ENCODE peak calls at places on chromosomes 3 and 15, in eight cellular contexts. J is spleen, O is stomach, R is endothelial cell of umbilical vein, Y is HepG2, V is upper lobe of left lung, W is transverse colon, F is H1. H is an unnamed sample.

GRCh38 chr15:71048913-71049675 is 66.2 kb upstream of the THSD4 start:
- DNase-seq in O (no peak), V (no peak), R (no peak), F (no peak), J (no peak), Y (no peak), W (no peak), H (no peak)

GRCh38 chr3:124707667-124708066 is 22.6 kb upstream of the UMPS start:
- DNase-seq in J (no peak), R (no peak), V (no peak), W (no peak), Y (no peak), O (no peak), F (no peak), H (no peak)

GRCh38 chr3:61178167-61178566 is 73.1 kb downstream of the FHIT start:
- DNase-seq in V (no peak), O (no peak), W (no peak), R (no peak), F (no peak), Y (no peak), J (no peak), H (no peak)

GRCh38 chr3:140499114-140499757 is 178.6 kb upstream of the TRIM42 start:
- DNase-seq in V (no peak), O (no peak), Y (peak), R (peak), F (no peak), W (no peak), J (no peak), H (no peak)

GRCh38 chr3:127606086-127606805 is 8.0 kb downstream of the MCM2 start:
- DNase-seq in W (no peak), Y (no peak), R (no peak), J (peak), F (no peak), V (no peak), O (no peak), H (no peak)

GRCh38 chr15:89167267-89168176 is 53.9 kb downstream of the RLBP1 start:
- DNase-seq in Y (peak), V (peak), O (peak), R (peak), F (no peak), J (no peak), W (no peak), H (no peak)

GRCh38 chr15:32802296-32802936 is 84.6 kb downstream of the GREM1 start:
- DNase-seq in V (no peak), W (no peak), O (no peak), Y (no peak), R (no peak), J (no peak), F (no peak), H (no peak)

GRCh38 chr3:50324351-50325144 is 2.0 kb upstream of the HYAL2 start:
- DNase-seq in R (peak), J (peak), W (peak), O (peak), V (peak), Y (peak), F (peak), H (no peak)

GRCh38 chr3:113040231-113040630 is 49.4 kb downstream of the GTPBP8 start:
- DNase-seq in F (no peak), W (no peak), V (no peak), R (no peak), O (no peak), Y (no peak), J (no peak), H (no peak)

GRCh38 chr3:49910409-49911123 is 6.9 kb upstream of the MST1R start:
- DNase-seq in V (no peak), J (no peak), Y (no peak), F (no peak), R (no peak), W (no peak), O (no peak), H (no peak)

GRCh38 chr15:52114256-52114655 is 1.7 kb upstream of the BCL2L10 start:
- DNase-seq in W (no peak), V (no peak), O (no peak), Y (no peak), J (no peak), R (no peak), F (no peak), H (no peak)

GRCh38 chr15:66253296-66253642 is 281 bp downstream of the MEGF11 start:
- DNase-seq in R (no peak), W (no peak), V (no peak), Y (no peak), O (no peak), J (no peak), F (no peak), H (no peak)

GRCh38 chr15:66252411-66253295 is 897 bp downstream of the MEGF11 start:
- DNase-seq in R (peak), W (peak), F (peak), V (peak), O (peak), Y (peak), J (peak), H (no peak)

GRCh38 chr15:66255293-66255676 is 1.7 kb upstream of the MEGF11 start:
- DNase-seq in W (no peak), J (no peak), F (no peak), V (no peak), Y (no peak), O (no peak), R (no peak), H (no peak)

GRCh38 chr15:66253643-66254363 is at the start of gene MEGF11:
- DNase-seq in J (no peak), R (peak), F (peak), O (no peak), Y (no peak), W (peak), V (no peak), H (no peak)

GRCh38 chr15:66254364-66255292 is 1.1 kb upstream of the MEGF11 start:
- DNase-seq in Y (no peak), F (peak), O (no peak), R (no peak), V (no peak), J (no peak), W (no peak), H (no peak)
- H3K4me3 ChIP-seq in Y (no peak), F (peak), O (peak), R (no peak), V (peak), J (no peak), W (no peak), H (peak)

DNA sequence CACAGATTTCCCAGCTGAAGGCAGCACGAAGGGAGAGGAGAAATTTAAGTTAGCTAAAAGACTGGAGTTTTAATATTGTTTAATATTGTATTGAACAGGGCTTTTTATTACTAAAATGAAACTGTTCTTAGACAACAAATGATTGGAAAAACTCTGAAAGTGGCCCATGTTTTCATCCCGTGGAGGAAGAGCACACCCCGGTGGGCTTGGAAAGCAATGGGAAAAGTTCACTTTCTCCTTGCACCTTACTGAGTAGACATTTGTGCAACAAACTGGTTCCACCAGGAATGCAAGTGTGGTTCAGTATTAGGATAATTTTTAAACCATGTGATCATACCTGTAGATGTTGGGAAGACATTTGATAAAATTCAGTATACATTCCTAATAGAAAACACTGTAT is 8.2 kb upstream of the ESYT3 start:
- DNase-seq in W (no peak), Y (no peak), F (no peak), V (peak), O (no peak), J (no peak), R (no peak), H (no peak)
- TF ChIP-seq CTCF in W (peak), Y (peak), F (peak), V (peak), O (no peak), J (peak), R (peak), H (no peak)

GRCh38 chr3:181888234-181888633 is 176.5 kb downstream of the SOX2 start:
- DNase-seq in R (no peak), J (no peak), V (no peak), F (no peak), O (no peak), W (no peak), Y (no peak), H (no peak)

GRCh38 chr3:181885868-181886630 is 174.3 kb downstream of the SOX2 start:
- DNase-seq in R (no peak), O (no peak), J (no peak), Y (no peak), W (no peak), F (no peak), V (no peak), H (no peak)

GRCh38 chr3:181887685-181888084 is 176.0 kb downstream of the SOX2 start:
- DNase-seq in Y (no peak), F (no peak), W (no peak), O (no peak), J (no peak), V (no peak), R (no peak), H (no peak)

GRCh38 chr3:181886676-181887075 is 175.0 kb downstream of the SOX2 start:
- DNase-seq in V (no peak), J (no peak), O (no peak), W (no peak), F (no peak), Y (no peak), R (no peak), H (no peak)
- TF ChIP-seq POLR2AphosphoS5 in V (no peak), J (no peak), O (no peak), W (no peak), F (no peak), Y (no peak), R (no peak), H (no peak)

GRCh38 chr3:39108309-39108708 is 829 bp downstream of the TTC21A start:
- DNase-seq in Y (no peak), J (no peak), R (no peak), O (no peak), W (peak), F (no peak), V (no peak), H (peak)
- H3K4me3 ChIP-seq in Y (peak), J (no peak), R (no peak), O (peak), W (peak), F (peak), V (peak), H (peak)

GRCh38 chr15:84633311-84634227 is 20.5 kb downstream of the WDR73 start:
- DNase-seq in F (peak), O (peak), R (peak), V (peak), J (peak), W (peak), Y (peak), H (no peak)
- TF ChIP-seq CTCF in F (no peak), O (no peak), R (no peak), V (no peak), J (peak), W (no peak), Y (no peak), H (no peak)

GRCh38 chr3:18211116-18211515 is 214.0 kb downstream of the SATB1 start:
- DNase-seq in V (no peak), J (no peak), R (no peak), W (no peak), F (no peak), O (no peak), Y (no peak), H (no peak)

GRCh38 chr3:18207232-18207631 is 217.9 kb downstream of the SATB1 start:
- DNase-seq in Y (no peak), W (no peak), J (no peak), O (no peak), F (no peak), V (no peak), R (no peak), H (no peak)

GRCh38 chr3:18208856-18209255 is 216.3 kb downstream of the SATB1 start:
- DNase-seq in O (no peak), Y (no peak), W (no peak), F (no peak), J (no peak), R (no peak), V (no peak), H (no peak)
- TF ChIP-seq POLR2AphosphoS5 in O (no peak), Y (no peak), W (no peak), F (no peak), J (no peak), R (no peak), V (no peak), H (no peak)

GRCh38 chr15:95734422-95735316 is 595.8 kb upstream of the NR2F2 start:
- DNase-seq in R (peak), Y (no peak), F (no peak), V (no peak), W (no peak), J (no peak), O (no peak), H (no peak)
- H3K4me3 ChIP-seq in R (no peak), Y (no peak), F (no peak), V (no peak), W (no peak), J (no peak), O (no peak), H (no peak)

GRCh38 chr15:75791337-75791713 is 51.9 kb upstream of the UBE2Q2 start:
- DNase-seq in O (no peak), J (peak), W (no peak), F (no peak), V (no peak), R (no peak), Y (no peak), H (no peak)

GRCh38 chr15:75786564-75786925 is 56.7 kb upstream of the UBE2Q2 start:
- DNase-seq in W (no peak), Y (no peak), F (no peak), J (no peak), V (no peak), R (no peak), O (no peak), H (no peak)

GRCh38 chr15:75790631-75791336 is 52.5 kb upstream of the UBE2Q2 start:
- DNase-seq in V (no peak), J (no peak), O (no peak), W (no peak), R (no peak), Y (no peak), F (no peak), H (no peak)

GRCh38 chr15:75782926-75783325 is 60.3 kb upstream of the UBE2Q2 start:
- DNase-seq in O (no peak), V (no peak), Y (no peak), F (no peak), R (no peak), J (no peak), W (no peak), H (no peak)

DNA sequence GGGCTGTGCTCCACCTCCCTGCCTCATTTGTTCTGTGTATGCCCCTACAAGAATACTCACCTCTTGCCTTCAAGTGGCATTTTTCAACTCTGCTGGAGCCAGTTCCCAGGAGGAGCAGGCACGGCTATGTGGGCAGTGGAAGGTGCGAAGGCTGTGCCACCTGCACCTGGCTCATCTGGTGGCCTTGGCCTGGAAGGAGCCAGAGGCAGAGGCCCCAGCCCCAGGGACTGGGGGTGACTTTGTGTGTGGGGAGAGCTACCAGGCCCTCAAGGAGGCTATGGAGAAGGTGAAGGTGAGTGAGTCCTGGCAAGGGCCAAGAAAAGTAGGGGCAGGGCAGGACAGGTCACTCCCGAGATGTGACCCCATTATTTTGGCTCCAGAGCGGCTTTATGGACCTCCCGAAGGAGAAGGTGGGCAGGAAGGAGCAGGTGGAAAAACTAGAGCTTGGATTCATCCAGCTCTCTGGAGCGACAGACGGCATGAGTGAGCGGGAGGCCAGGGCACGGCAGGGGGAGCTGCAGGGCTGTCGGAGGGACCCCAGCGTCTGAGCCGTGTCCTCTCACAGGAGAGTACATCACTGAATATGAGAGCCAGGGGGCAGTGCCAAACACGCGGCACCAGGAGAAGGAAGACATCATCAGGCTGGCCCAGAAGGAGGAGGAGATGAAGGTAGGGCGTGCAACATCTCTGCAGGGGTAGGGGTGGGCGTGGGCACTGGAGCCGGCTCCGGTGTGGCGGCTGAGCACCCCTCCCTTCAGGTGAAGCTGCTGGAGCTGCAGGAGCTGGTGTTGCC is 57.3 kb upstream of the UBE2Q2 start:
- DNase-seq in V (no peak), W (no peak), Y (peak), O (no peak), J (no peak), R (peak), F (peak), H (no peak)
- TF ChIP-seq CTCF in V (no peak), W (no peak), Y (peak), O (no peak), J (no peak), R (no peak), F (peak), H (no peak)

GRCh38 chr3:123046262-123046873 is 18.8 kb upstream of the SEMA5B start:
- DNase-seq in W (no peak), F (no peak), V (no peak), Y (no peak), O (no peak), R (no peak), J (no peak), H (no peak)

GRCh38 chr3:123050666-123051065 is 16.2 kb upstream of the PDIA5 start:
- DNase-seq in V (no peak), R (no peak), Y (no peak), W (no peak), F (no peak), O (no peak), J (no peak), H (no peak)

GRCh38 chr3:123044981-123045763 is 17.6 kb upstream of the SEMA5B start:
- DNase-seq in J (no peak), R (no peak), O (no peak), V (no peak), Y (no peak), F (no peak), W (no peak), H (no peak)

GRCh38 chr3:123053107-123053506 is 13.7 kb upstream of the PDIA5 start:
- DNase-seq in O (no peak), J (no peak), R (no peak), Y (no peak), F (no peak), V (no peak), W (no peak), H (no peak)

DNA sequence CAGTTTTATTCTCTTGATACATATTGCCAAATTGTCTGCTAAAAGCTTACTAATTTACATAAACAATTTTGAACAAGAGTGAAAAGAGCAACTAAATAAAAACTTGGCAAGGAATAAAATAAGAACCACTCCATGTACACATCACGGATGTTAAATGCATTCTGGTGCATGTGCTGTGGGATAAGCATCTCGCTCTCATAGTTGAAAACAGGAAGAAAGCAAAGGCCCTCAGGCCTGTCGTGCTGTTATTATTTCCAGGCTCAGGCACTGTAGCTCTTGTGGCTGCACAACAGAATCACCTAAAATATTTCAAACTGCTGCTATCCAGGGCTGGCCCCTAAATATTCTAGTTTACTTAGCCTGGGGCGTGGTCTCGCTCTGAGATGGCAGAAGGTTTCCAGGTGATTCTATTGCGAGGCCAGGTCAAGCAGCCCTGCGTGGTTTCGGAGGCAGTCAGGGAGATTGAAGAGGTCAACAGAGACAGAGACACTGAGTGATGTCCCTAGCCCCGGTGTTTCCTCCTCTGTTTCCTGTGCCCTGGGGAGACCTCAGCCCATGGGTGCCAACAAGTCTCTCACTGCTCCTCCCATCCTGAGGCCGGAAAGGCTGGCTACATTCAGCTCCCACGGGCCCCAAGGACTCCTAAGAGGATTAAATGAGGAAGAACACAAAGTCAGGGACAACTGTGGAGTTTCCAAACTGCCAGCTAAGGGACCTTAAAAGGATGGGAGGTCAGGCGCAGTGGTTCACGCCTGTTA is 18.2 kb upstream of the PDIA5 start:
- DNase-seq in R (no peak), O (no peak), J (peak), Y (no peak), V (peak), F (no peak), W (no peak), H (no peak)
- TF ChIP-seq POLR2AphosphoS5 in R (no peak), O (no peak), J (peak), Y (no peak), V (peak), F (no peak), W (no peak), H (no peak)

H was measured in vagina.